ENCODE peak calls at places on chromosome 4, in ten cellular contexts. L is fibroblast of lung, D is BE2C, S is heart right ventricle, J is IMR-90, X is adipocyte, T is left lung, I is breast epithelium, N is esophagus squamous epithelium, A is GM23248. K is an unnamed sample.

GRCh38 chr4:114282937-114283336 is 303.5 kb upstream of the ARSJ start:
- DNase-seq in T (no peak), L (no peak), N (no peak), D (no peak), J (no peak), S (no peak), I (no peak), X (no peak), A (no peak), K (no peak)

GRCh38 chr4:69518543-69519198 is 23.0 kb upstream of the UGT2B4 start:
- DNase-seq in X (no peak), D (no peak), S (no peak), N (no peak), I (no peak), A (no peak), T (no peak), J (no peak), L (no peak), K (no peak)

GRCh38 chr4:145001635-145002034 is 96.4 kb downstream of the ANAPC10 start:
- DNase-seq in D (no peak), T (no peak), J (peak; percentile 49), N (no peak), S (no peak), A (no peak), L (no peak), I (no peak), X (no peak), K (no peak)

GRCh38 chr4:159016527-159017137 is 86.2 kb upstream of the RAPGEF2 start:
- DNase-seq in X (no peak), N (no peak), D (no peak), I (no peak), T (no peak), L (peak; percentile 39), S (no peak), A (no peak), J (peak; percentile 22), K (no peak)

GRCh38 chr4:182124359-182124758 is 118.8 kb upstream of the TENM3 start:
- DNase-seq in N (no peak), A (no peak), I (no peak), X (no peak), D (no peak), L (no peak), J (no peak), T (no peak), S (no peak), K (no peak)

GRCh38 chr4:81626851-81627250 is 155.1 kb upstream of the RASGEF1B start:
- DNase-seq in I (no peak), S (no peak), J (no peak), A (no peak), D (no peak), N (no peak), T (no peak), L (no peak), X (no peak), K (no peak)

GRCh38 chr4:168019019-168019651 is 73.2 kb upstream of the ANXA10 start:
- DNase-seq in D (no peak), I (no peak), S (no peak), T (no peak), X (peak; percentile 52), L (peak; percentile 30), A (peak; percentile 58), N (no peak), J (peak; percentile 61), K (no peak)

GRCh38 chr4:153639556-153640475 is 44.3 kb upstream of the TLR2 start:
- DNase-seq in X (no peak), T (no peak), I (no peak), S (no peak), L (no peak), D (no peak), A (no peak), J (no peak), N (no peak), K (no peak)

GRCh38 chr4:54066718-54067129 is 2.3 kb upstream of the CHIC2 start:
- DNase-seq in T (no peak), D (no peak), A (no peak), J (no peak), S (peak; percentile 15), N (no peak), L (no peak), I (no peak), X (no peak), K (no peak)

GRCh38 chr4:16573744-16574143 is 324.7 kb downstream of the LDB2 start:
- DNase-seq in T (no peak), N (no peak), J (peak; percentile 83), L (peak; percentile 85), D (no peak), A (peak; percentile 91), I (peak; percentile 53), X (peak; percentile 93), S (no peak), K (no peak)

GRCh38 chr4:147732516-147733193 is 767 bp downstream of the ARHGAP10 start:
- DNase-seq in S (peak; percentile 57), D (peak; percentile 46), X (peak; percentile 80), T (peak; percentile 42), J (peak; percentile 39), N (no peak), I (no peak), A (peak; percentile 72), L (peak; percentile 47), K (peak; percentile 82)

GRCh38 chr4:147735413-147736301 is 3.8 kb downstream of the ARHGAP10 start:
- DNase-seq in I (no peak), D (no peak), A (peak; percentile 34), L (peak; percentile 40), S (no peak), X (peak; percentile 26), T (no peak), J (no peak), N (no peak), K (no peak)

GRCh38 chr4:147731611-147732515 is at the start of gene ARHGAP10:
- DNase-seq in I (peak; percentile 37), S (peak; percentile 81), J (peak; percentile 82), N (no peak), A (peak; percentile 85), L (peak; percentile 84), X (peak; percentile 93), T (peak; percentile 74), D (peak; percentile 78), K (peak; percentile 92)

GRCh38 chr4:147734496-147734895 is 2.6 kb downstream of the ARHGAP10 start:
- DNase-seq in A (no peak), I (no peak), L (no peak), T (no peak), X (no peak), N (no peak), S (no peak), D (no peak), J (no peak), K (no peak)

GRCh38 chr4:147733614-147734344 is 1.9 kb downstream of the ARHGAP10 start:
- DNase-seq in D (peak; percentile 46), N (no peak), L (peak; percentile 34), A (peak; percentile 77), X (peak; percentile 84), I (no peak), S (no peak), T (no peak), J (peak; percentile 58), K (no peak)
- H3K4me1 ChIP-seq in D (no peaks in the 10 kb centered on the region), N (peaks cover 10% of the 10 kb centered on the region), L (peaks cover 16% of the 10 kb centered on the region), A (peaks cover 37% of the 10 kb centered on the region), X (peaks cover 43% of the 10 kb centered on the region), I (no peaks in the 10 kb centered on the region), S (peaks cover 17% of the 10 kb centered on the region), T (peaks cover 29% of the 10 kb centered on the region), J (peaks cover 16% of the 10 kb centered on the region), K (peaks cover 5% of the 10 kb centered on the region)

GRCh38 chr4:185357733-185358440 is 37.8 kb downstream of the LRP2BP start:
- DNase-seq in N (no peak), D (no peak), A (no peak), L (no peak), S (no peak), I (no peak), T (no peak), X (no peak), J (no peak), K (no peak)

GRCh38 chr4:185352202-185352601 is 43.5 kb downstream of the LRP2BP start:
- DNase-seq in J (no peak), I (no peak), N (no peak), T (no peak), S (no peak), D (no peak), X (no peak), L (no peak), A (no peak), K (no peak)

GRCh38 chr4:185357220-185357619 is 38.5 kb downstream of the LRP2BP start:
- DNase-seq in A (peak; percentile 26), J (no peak), T (no peak), S (no peak), D (no peak), L (no peak), X (no peak), N (no peak), I (no peak), K (no peak)

GRCh38 chr4:185351691-185352090 is 44.0 kb downstream of the LRP2BP start:
- DNase-seq in S (no peak), I (no peak), N (no peak), D (no peak), T (no peak), X (no peak), L (no peak), J (no peak), A (no peak), K (no peak)

GRCh38 chr4:185352741-185353140 is 43.0 kb downstream of the LRP2BP start:
- DNase-seq in J (no peak), L (no peak), S (no peak), I (no peak), X (no peak), T (no peak), A (no peak), D (no peak), N (no peak), K (no peak)
- H3K36me3 ChIP-seq in J (peaks cover 14% of the 10 kb centered on the region), L (no peaks in the 10 kb centered on the region), S (peaks cover 11% of the 10 kb centered on the region), I (peaks cover 2% of the 10 kb centered on the region), X (peaks cover 35% of the 10 kb centered on the region), T (peaks cover 61% of the 10 kb centered on the region), A (peaks cover 15% of the 10 kb centered on the region), D (no peaks in the 10 kb centered on the region), N (no peaks in the 10 kb centered on the region), K (peaks cover 3% of the 10 kb centered on the region)

GRCh38 chr4:15398732-15399131 is 29.1 kb upstream of the C1QTNF7 start:
- DNase-seq in N (no peak), S (no peak), D (no peak), L (no peak), J (no peak), A (no peak), I (no peak), T (no peak), X (no peak), K (no peak)
- H3K4me1 ChIP-seq in N (peaks cover 45% of the 10 kb centered on the region), S (peaks cover 9% of the 10 kb centered on the region), D (no peaks in the 10 kb centered on the region), L (peaks cover 11% of the 10 kb centered on the region), J (peaks cover 22% of the 10 kb centered on the region), A (peaks cover 38% of the 10 kb centered on the region), I (no peaks in the 10 kb centered on the region), T (peaks cover 35% of the 10 kb centered on the region), X (peaks cover 32% of the 10 kb centered on the region), K (peaks cover 29% of the 10 kb centered on the region)

DNA sequence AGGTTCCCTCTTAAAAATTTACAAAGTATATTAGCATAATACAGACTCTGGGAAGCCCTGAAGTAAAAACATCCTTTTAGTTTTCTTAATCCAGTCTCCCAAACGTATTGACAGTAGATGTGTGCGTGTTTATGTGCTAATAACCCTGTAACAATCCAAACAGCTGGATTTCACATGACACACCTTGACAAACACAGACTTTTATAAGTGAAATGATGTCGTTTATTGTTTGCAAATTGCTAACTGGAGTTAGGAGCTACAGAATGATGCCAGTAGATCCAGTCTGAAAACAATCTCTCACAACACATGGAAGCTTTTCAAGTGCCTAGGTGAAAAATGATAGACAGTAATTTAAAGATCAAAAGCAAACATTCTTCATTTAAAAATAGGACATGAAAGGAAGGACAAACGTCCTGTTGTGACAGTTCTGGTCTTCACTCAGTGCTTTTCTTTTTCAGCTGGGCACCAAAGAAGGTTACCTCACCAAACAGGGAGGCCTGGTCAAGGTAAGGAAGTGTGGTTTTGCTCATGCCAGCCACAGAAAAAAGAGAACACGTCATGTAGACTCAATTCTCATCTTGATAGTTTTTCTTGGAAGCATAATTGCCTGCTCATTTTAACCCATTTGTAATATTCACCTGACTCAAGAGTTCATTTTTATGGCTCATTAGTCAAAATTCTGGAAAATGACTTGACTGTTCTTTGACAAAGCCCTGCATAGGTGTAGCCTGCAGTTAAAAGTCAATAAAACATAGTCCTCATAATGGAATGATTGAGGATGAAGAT is 32.9 kb downstream of the LAMTOR3 start:
- DNase-seq in T (no peak), I (no peak), N (no peak), A (no peak), X (no peak), S (no peak), J (no peak), D (no peak), L (no peak), K (no peak)
- H3K36me3 ChIP-seq in T (peaks cover 3% of the 10 kb centered on the region), I (no peaks in the 10 kb centered on the region), N (peaks cover 6% of the 10 kb centered on the region), A (no peaks in the 10 kb centered on the region), X (no peaks in the 10 kb centered on the region), S (no peaks in the 10 kb centered on the region), J (no peaks in the 10 kb centered on the region), D (no peaks in the 10 kb centered on the region), L (no peaks in the 10 kb centered on the region), K (no peaks in the 10 kb centered on the region)

K was measured in aorta.